ENCODE peak calls at places on chromosomes 12 and 14, in four cellular contexts. H is thyroid gland, K is HFF-Myc, S is upper lobe of left lung. O is an unnamed sample.

GRCh38 chr14:49969961-49970360 is 77.1 kb downstream of the ARF6 start:
- DNase-seq in H (no peak), K (no peak), S (no peak), O (no peak)

GRCh38 chr12:15956413-15957185 is 45.5 kb downstream of the DERA start:
- DNase-seq in H (peak), K (no peak), S (no peak), O (no peak)

GRCh38 chr12:56020437-56021189 is at the start of gene IKZF4:
- DNase-seq in H (peak), K (no peak), S (peak), O (peak)

GRCh38 chr12:65023485-65023884 is 97.6 kb downstream of the WIF1 start:
- DNase-seq in H (no peak), K (no peak), S (no peak), O (no peak)

GRCh38 chr14:75064205-75064567 is 362 bp upstream of the ACYP1 start:
- DNase-seq in H (no peak), K (no peak), S (no peak), O (no peak)

GRCh38 chr12:94218244-94218643 is 69.9 kb downstream of the PLXNC1 start:
- DNase-seq in H (no peak), K (no peak), S (no peak), O (no peak)

GRCh38 chr12:9115731-9116689 is at the start of gene A2M:
- DNase-seq in H (no peak), K (no peak), S (no peak), O (peak)

GRCh38 chr12:89544730-89545184 is 18.9 kb upstream of the POC1B start:
- DNase-seq in H (peak), K (peak), S (no peak), O (peak)

GRCh38 chr12:21940972-21941521 is at the start of gene ABCC9:
- DNase-seq in H (peak), K (no peak), S (peak), O (peak)

GRCh38 chr14:104893435-104894207 is 28.6 kb downstream of the CEP170B start:
- DNase-seq in H (no peak), K (no peak), S (peak), O (no peak)

GRCh38 chr12:90013409-90013808 is 304.8 kb upstream of the ATP2B1 start:
- DNase-seq in H (no peak), K (no peak), S (no peak), O (no peak)

GRCh38 chr14:50489851-50490250 is 42.5 kb downstream of the MAP4K5 start:
- DNase-seq in H (no peak), K (no peak), S (no peak), O (no peak)

GRCh38 chr12:50380761-50381325 is 15.6 kb downstream of the FAM186A start:
- DNase-seq in H (no peak), K (no peak), S (peak), O (no peak)

GRCh38 chr14:77045570-77045890 is 17.0 kb upstream of the IRF2BPL start:
- DNase-seq in H (peak), K (no peak), S (no peak), O (peak)

GRCh38 chr14:104714681-104715080 is 9.3 kb upstream of the ADSS1 start:
- DNase-seq in H (no peak), K (no peak), S (peak), O (no peak)

GRCh38 chr12:78038986-78039385 is 208.3 kb downstream of the NAV3 start:
- DNase-seq in H (no peak), K (no peak), S (no peak), O (no peak)

GRCh38 chr12:132658149-132658905 is 28.8 kb downstream of the POLE start:
- DNase-seq in H (no peak), K (no peak), S (no peak), O (no peak)

GRCh38 chr14:105859717-105860614 is 333.6 kb downstream of the TMEM121 start:
- DNase-seq in H (no peak), K (no peak), S (peak), O (peak)

GRCh38 chr12:91396296-91396695 is 213.7 kb upstream of the DCN start:
- DNase-seq in H (no peak), K (no peak), S (no peak), O (no peak)

GRCh38 chr12:95465275-95465674 is 8.7 kb upstream of the METAP2 start:
- DNase-seq in H (no peak), K (no peak), S (no peak), O (no peak)

GRCh38 chr12:7439579-7440505 is 4.1 kb downstream of the CD163L1 start:
- DNase-seq in H (peak), K (no peak), S (peak), O (peak)

GRCh38 chr14:65303185-65303901 is 109.2 kb upstream of the FUT8 start:
- DNase-seq in H (no peak), K (no peak), S (no peak), O (no peak)

GRCh38 chr14:51636109-51636508 is 15.6 kb upstream of the FRMD6 start:
- DNase-seq in H (no peak), K (no peak), S (no peak), O (no peak)

DNA sequence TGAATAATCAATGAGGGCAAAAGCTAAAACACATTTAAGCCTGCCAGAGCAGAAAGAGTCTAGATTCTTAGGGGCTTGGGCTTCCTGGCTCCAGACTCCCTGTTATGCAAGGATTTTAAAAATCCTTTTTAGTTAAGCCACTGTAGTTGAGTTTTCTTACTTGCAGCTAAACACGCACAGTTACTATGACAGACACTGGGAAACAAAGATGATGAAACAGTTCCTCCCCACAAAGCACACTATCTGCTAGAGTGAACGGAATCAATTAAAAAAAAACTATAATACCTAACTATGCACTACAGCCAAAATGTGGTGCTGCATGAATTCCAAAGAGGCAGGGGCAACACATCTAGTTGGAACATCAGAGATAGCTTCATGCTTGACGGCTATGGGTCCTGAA is 28.2 kb downstream of the RPS6KA5 start:
- DNase-seq in H (no peak), K (no peak), S (no peak), O (no peak)
- TF ChIP-seq CTCF in H (no peak), K (no peak), S (no peak), O (no peak)

GRCh38 chr12:79690606-79691298 is at the start of gene PAWR:
- DNase-seq in H (peak), K (no peak), S (peak), O (peak)
- TF ChIP-seq CTCF in H (peak), K (peak), S (no peak), O (no peak)

GRCh38 chr12:81615031-81615430 is 144.1 kb downstream of the PPFIA2 start:
- DNase-seq in H (no peak), K (no peak), S (no peak), O (no peak)

GRCh38 chr12:81610955-81611889 is 147.9 kb downstream of the PPFIA2 start:
- DNase-seq in H (no peak), K (no peak), S (peak), O (no peak)
- TF ChIP-seq CTCF in H (no peak), K (no peak), S (no peak), O (no peak)

GRCh38 chr14:22475381-22475780 is 113.6 kb downstream of the DAD1 start:
- DNase-seq in H (no peak), K (no peak), S (no peak), O (no peak)

GRCh38 chr14:22476005-22476751 is 112.8 kb downstream of the DAD1 start:
- DNase-seq in H (no peak), K (no peak), S (no peak), O (no peak)

GRCh38 chr14:22476882-22477281 is 112.1 kb downstream of the DAD1 start:
- DNase-seq in H (no peak), K (no peak), S (no peak), O (no peak)

GRCh38 chr14:22472935-22473854 is 115.8 kb downstream of the DAD1 start:
- DNase-seq in H (peak), K (no peak), S (no peak), O (peak)

GRCh38 chr14:22474730-22475351 is 114.2 kb downstream of the DAD1 start:
- DNase-seq in H (no peak), K (no peak), S (no peak), O (no peak)
- TF ChIP-seq CTCF in H (no peak), K (no peak), S (no peak), O (no peak)

GRCh38 chr12:124709722-124710656 is 142.6 kb upstream of the NCOR2 start:
- DNase-seq in H (peak), K (no peak), S (no peak), O (no peak)
- TF ChIP-seq CTCF in H (no peak), K (peak), S (no peak), O (no peak)

GRCh38 chr12:12786716-12787601 is 1.5 kb downstream of the APOLD1 start:
- DNase-seq in H (peak), K (no peak), S (peak), O (peak)
- TF ChIP-seq CTCF in H (peak), K (no peak), S (peak), O (no peak)

GRCh38 chr12:53327435-53328042 is 6.1 kb upstream of the AAAS start:
- DNase-seq in H (no peak), K (no peak), S (no peak), O (no peak)
- TF ChIP-seq CTCF in H (no peak), K (peak), S (peak), O (peak)